ENCODE peak calls at places on chromosomes 3 and 15, in six cellular contexts. V, T, S, U, L and W are unnamed samples.

GRCh38 chr3:154059798-154060197 is 61.4 kb upstream of the ARHGEF26 start:
- DNase-seq in V (no peak), T (no peak), S (peak), U (no peak), L (no peak), W (no peak)

GRCh38 chr15:101168463-101168824 is 83.4 kb downstream of the CHSY1 start:
- DNase-seq in V (no peak), T (no peak), S (no peak), U (no peak), L (no peak), W (no peak)

GRCh38 chr3:123296836-123297626 is 95.3 kb downstream of the SEC22A start:
- DNase-seq in V (no peak), T (no peak), S (no peak), U (no peak), L (no peak), W (no peak)

GRCh38 chr15:52502608-52503007 is 26.1 kb downstream of the MYO5A start:
- DNase-seq in V (no peak), T (no peak), S (no peak), U (no peak), L (no peak), W (no peak)

GRCh38 chr3:190605385-190605784 is 91.5 kb downstream of the IL1RAP start:
- DNase-seq in V (no peak), T (no peak), S (no peak), U (no peak), L (no peak), W (no peak)

GRCh38 chr3:37993811-37994638 is 3.4 kb downstream of the VILL start:
- DNase-seq in V (peak), T (peak), S (peak), U (peak), L (peak), W (peak)

GRCh38 chr3:196399485-196399945 is 32.7 kb downstream of the UBXN7 start:
- DNase-seq in V (no peak), T (peak), S (peak), U (no peak), L (no peak), W (no peak)

GRCh38 chr15:78284758-78285157 is 14.7 kb downstream of the SKIC8 start:
- DNase-seq in V (no peak), T (no peak), S (no peak), U (no peak), L (no peak), W (no peak)

GRCh38 chr15:75307778-75308390 is 25.2 kb downstream of the GOLGA6D start:
- DNase-seq in V (no peak), T (peak), S (peak), U (peak), L (peak), W (no peak)

GRCh38 chr3:53938645-53939044 is 47.0 kb upstream of the SELENOK start:
- DNase-seq in V (no peak), T (peak), S (peak), U (peak), L (peak), W (no peak)

GRCh38 chr15:45645026-45645980 is 10.5 kb downstream of the SQOR start:
- DNase-seq in V (no peak), T (peak), S (peak), U (no peak), L (no peak), W (no peak)

GRCh38 chr3:80114694-80115093 is 346.9 kb upstream of the ROBO1 start:
- DNase-seq in V (no peak), T (no peak), S (no peak), U (no peak), L (no peak), W (no peak)

GRCh38 chr3:29583861-29584260 is 303.0 kb downstream of the RBMS3 start:
- DNase-seq in V (no peak), T (no peak), S (no peak), U (no peak), L (no peak), W (no peak)

GRCh38 chr3:47283193-47283537 is 421 bp downstream of the KLHL18 start:
- DNase-seq in V (no peak), T (no peak), S (peak), U (no peak), L (peak), W (no peak)

GRCh38 chr3:49098429-49098828 is 4.6 kb upstream of the QRICH1 start:
- DNase-seq in V (no peak), T (no peak), S (no peak), U (no peak), L (no peak), W (no peak)

GRCh38 chr3:5428607-5429516 is 241.4 kb downstream of the EDEM1 start:
- DNase-seq in V (no peak), T (no peak), S (no peak), U (peak), L (no peak), W (no peak)

GRCh38 chr3:196611761-196612483 is 27.6 kb upstream of the NRROS start:
- DNase-seq in V (no peak), T (no peak), S (no peak), U (no peak), L (no peak), W (no peak)

GRCh38 chr3:56761887-56762605 is 39.7 kb downstream of the ARHGEF3 start:
- DNase-seq in V (no peak), T (peak), S (no peak), U (no peak), L (no peak), W (no peak)